ENCODE peak calls at places on chromosome 6, in ten cellular contexts. A is hippocampal formation; Z is AG09319; Y is PC-3; T is activated T-helper 1 cell treated with anti-CD3 and anti-CD28 coated beads, Interleukin-12 subunit alpha, Interleukin-12 subunit beta, Interleukin-2, Interleukin-4 antibody, amounts not matched to agents 30 ng/mL and 10 ng/mL and 1 ng/mL, durations not matched to agents 14 hours and 24 hours and 36 hours; P is GOT3; V is HCEC 1CT; R is NCI-H2029 treated with DMSO at 0.1 percent for 48 hours; L is activated T-cell treated with anti-CD3 and anti-CD28 coated beads, Interleukin-2, amount 50 U/mL, for 1 hour; G is NCI-H1092 treated with DMSO at 0.1 percent for 48 hours. J is an unnamed sample.

GRCh38 chr6:408599-409102 is 17.1 kb downstream of the IRF4 start:
- DNase-seq in R (no peak), A (no peak), Y (peak; percentile 25), L (no peak), P (no peak), V (peak; percentile 65), G (no peak), T (no peak), Z (no peak), J (no peak)

GRCh38 chr6:107154131-107154906 is 39.0 kb upstream of the BEND3 start:
- DNase-seq in T (no peak), R (peak; percentile 97), L (no peak), Z (no peak), A (no peak), Y (no peak), P (no peak), V (no peak), G (peak; percentile 95), J (no peak)

GRCh38 chr6:102474041-102474807 is 1080.7 kb downstream of the GRIK2 start:
- DNase-seq in P (no peak), Y (no peak), A (no peak), L (no peak), V (no peak), G (no peak), R (no peak), T (no peak), Z (no peak), J (no peak)

GRCh38 chr6:157064502-157064901 is 258.8 kb downstream of the TMEM242 start:
- DNase-seq in G (no peak), P (no peak), Y (no peak), T (no peak), A (no peak), V (no peak), Z (no peak), L (no peak), R (no peak), J (no peak)

GRCh38 chr6:87661016-87661415 is 41.0 kb downstream of the AKIRIN2 start:
- DNase-seq in Y (no peak), A (no peak), G (no peak), R (no peak), Z (peak; percentile 28), T (no peak), P (no peak), V (peak; percentile 54), L (no peak), J (no peak)

GRCh38 chr6:389622-390021 is 1.9 kb upstream of the IRF4 start:
- DNase-seq in Y (peak; percentile 29), L (no peak), A (no peak), P (no peak), Z (no peak), T (peak; percentile 51), R (no peak), V (no peak), G (no peak), J (no peak)

GRCh38 chr6:25769983-25770382 is 15.4 kb downstream of the SLC17A4 start:
- DNase-seq in L (no peak), P (no peak), Y (peak; percentile 58), R (peak; percentile 17), T (no peak), G (no peak), A (no peak), V (no peak), Z (no peak), J (no peak)

GRCh38 chr6:170542031-170542719 is 10.9 kb downstream of the PSMB1 start:
- DNase-seq in Y (no peak), L (no peak), T (no peak), Z (no peak), G (no peak), A (no peak), R (no peak), V (no peak), P (no peak), J (no peak)

GRCh38 chr6:134398453-134398852 is 80.5 kb upstream of the SGK1 start:
- DNase-seq in G (no peak), V (no peak), P (no peak), Z (no peak), R (no peak), T (no peak), L (no peak), Y (peak; percentile 54), A (no peak), J (no peak)

GRCh38 chr6:89154131-89154530 is 8.3 kb downstream of the PM20D2 start:
- DNase-seq in R (no peak), L (no peak), V (no peak), Y (peak; percentile 9), P (no peak), Z (no peak), T (no peak), A (no peak), G (no peak), J (no peak)

GRCh38 chr6:143555071-143555492 is 43.6 kb upstream of the FUCA2 start:
- DNase-seq in G (no peak), Z (no peak), L (no peak), P (no peak), R (no peak), V (no peak), T (no peak), A (no peak), Y (no peak), J (no peak)

GRCh38 chr6:153208706-153209105 is 77.6 kb upstream of the RGS17 start:
- DNase-seq in G (peak; percentile 71), V (no peak), A (no peak), L (no peak), P (no peak), Z (no peak), T (no peak), R (peak; percentile 77), Y (no peak), J (no peak)

GRCh38 chr6:70667256-70667710 is 400 bp upstream of the SMAP1 start:
- DNase-seq in L (no peak), R (peak; percentile 63), A (no peak), P (no peak), T (no peak), Z (no peak), G (no peak), V (no peak), Y (no peak), J (no peak)

GRCh38 chr6:97289332-97289731 is 6.3 kb upstream of the MMS22L start:
- DNase-seq in A (no peak), Y (no peak), Z (no peak), R (no peak), L (no peak), G (no peak), P (no peak), T (no peak), V (no peak), J (no peak)

GRCh38 chr6:136201735-136202134 is 48.4 kb downstream of the MTFR2 start:
- DNase-seq in P (no peak), A (no peak), G (no peak), R (no peak), T (no peak), Z (no peak), L (no peak), V (peak; percentile 5), Y (peak; percentile 5), J (no peak)

GRCh38 chr6:12969933-12970332 is 253.4 kb downstream of the PHACTR1 start:
- DNase-seq in R (no peak), V (no peak), Y (no peak), T (no peak), P (no peak), G (no peak), A (no peak), L (no peak), Z (no peak), J (no peak)

GRCh38 chr6:138493413-138493812 is 5.9 kb downstream of the NHSL1 start:
- DNase-seq in V (no peak), R (no peak), G (no peak), Z (peak; percentile 49), P (no peak), L (no peak), T (no peak), Y (no peak), A (no peak), J (no peak)

GRCh38 chr6:56851104-56851503 is 103.8 kb upstream of the BEND6 start:
- DNase-seq in T (no peak), Z (no peak), A (no peak), Y (no peak), V (peak; percentile 79), G (no peak), P (no peak), R (no peak), L (no peak), J (no peak)

GRCh38 chr6:89483111-89483720 is 50.3 kb downstream of the ANKRD6 start:
- DNase-seq in R (peak; percentile 47), P (no peak), T (no peak), A (no peak), Z (no peak), Y (no peak), L (no peak), V (no peak), G (peak; percentile 8), J (no peak)

GRCh38 chr6:166351715-166352285 is 9.5 kb upstream of the SFT2D1 start:
- DNase-seq in G (peak; percentile 56), L (no peak), V (peak; percentile 72), Y (peak; percentile 14), T (no peak), P (no peak), R (peak; percentile 9), Z (no peak), A (no peak), J (no peak)

GRCh38 chr6:337782-338464 is 45.6 kb downstream of the DUSP22 start:
- DNase-seq in A (no peak), Y (no peak), T (no peak), L (no peak), Z (no peak), V (no peak), R (no peak), G (no peak), P (no peak), J (no peak)

GRCh38 chr6:70709826-70710225 is 42.1 kb downstream of the SMAP1 start:
- DNase-seq in P (no peak), G (no peak), T (no peak), A (no peak), R (no peak), V (peak; percentile 80), Z (peak; percentile 7), Y (peak; percentile 76), L (no peak), J (peak; percentile 46)

GRCh38 chr6:131894735-131895424 is 56.3 kb downstream of the CCN2 start:
- DNase-seq in Y (peak; percentile 66), V (no peak), R (no peak), G (no peak), Z (no peak), P (no peak), L (no peak), T (no peak), A (no peak), J (no peak)

GRCh38 chr6:37838209-37838921 is 18.8 kb downstream of the ZFAND3 start:
- DNase-seq in P (no peak), Y (no peak), T (no peak), V (peak; percentile 55), A (no peak), R (no peak), L (no peak), Z (no peak), G (no peak), J (no peak)

GRCh38 chr6:123276439-123277045 is 280.5 kb downstream of the CLVS2 start:
- DNase-seq in G (no peak), T (no peak), P (no peak), A (no peak), Z (no peak), V (no peak), Y (no peak), R (no peak), L (no peak), J (no peak)

GRCh38 chr6:137094411-137095008 is 49.7 kb upstream of the IL20RA start:
- DNase-seq in P (peak; percentile 42), T (peak; percentile 38), Y (peak; percentile 83), L (peak; percentile 47), Z (peak; percentile 38), A (peak; percentile 87), V (peak; percentile 69), R (no peak), G (peak; percentile 38), J (peak; percentile 34)

GRCh38 chr6:132669690-132670291 is 10.8 kb upstream of the TAAR1 start:
- DNase-seq in T (no peak), Y (peak; percentile 64), Z (peak; percentile 7), A (peak; percentile 50), P (no peak), R (peak; percentile 2), V (peak; percentile 54), G (peak; percentile 21), L (no peak), J (no peak)

GRCh38 chr6:35016417-35017221 is 124.5 kb downstream of the TCP11 start:
- DNase-seq in P (no peak), T (no peak), R (peak; percentile 18), A (no peak), Y (no peak), V (peak; percentile 77), Z (no peak), L (no peak), G (no peak), J (peak; percentile 80)